ENCODE peak calls at places on chromosomes 6 and 20, in seven cellular contexts. One of them, this sample, is unnamed. For H3K4me1, the result is how much of the 10 kb centered on the place peaks cover.

GRCh38 chr6:165183496-165184140 is 125.8 kb downstream of the C6orf118 start:
- DNase-seq in cardiac muscle cell: no peak
- DNase-seq in lower lobe of right lung: no peak
- DNase-seq in PC-9: no peak
- DNase-seq in ovary: no peak
- DNase-seq in left ventricle myocardium inferior: no peak
- DNase-seq in fibroblast of lung: no peak
- DNase-seq in this sample: no peak

GRCh38 chr20:63498950-63499332 is at the start of gene EEF1A2:
- DNase-seq in cardiac muscle cell: peak
- DNase-seq in lower lobe of right lung: no peak
- DNase-seq in PC-9: no peak
- DNase-seq in ovary: no peak
- DNase-seq in left ventricle myocardium inferior: peak
- DNase-seq in fibroblast of lung: no peak
- DNase-seq in this sample: peak

GRCh38 chr6:138031417-138031816 is 75.8 kb downstream of the PERP start:
- DNase-seq in cardiac muscle cell: no peak
- DNase-seq in lower lobe of right lung: no peak
- DNase-seq in PC-9: no peak
- DNase-seq in ovary: no peak
- DNase-seq in left ventricle myocardium inferior: no peak
- DNase-seq in fibroblast of lung: no peak
- DNase-seq in this sample: no peak

GRCh38 chr6:63307581-63308246 is 12.1 kb downstream of the LGSN start:
- DNase-seq in cardiac muscle cell: peak
- DNase-seq in lower lobe of right lung: no peak
- DNase-seq in PC-9: no peak
- DNase-seq in ovary: no peak
- DNase-seq in left ventricle myocardium inferior: no peak
- DNase-seq in fibroblast of lung: peak
- DNase-seq in this sample: no peak

GRCh38 chr6:113909224-113909856 is 52.2 kb downstream of the MARCKS start:
- DNase-seq in cardiac muscle cell: peak
- DNase-seq in lower lobe of right lung: no peak
- DNase-seq in PC-9: peak
- DNase-seq in ovary: no peak
- DNase-seq in left ventricle myocardium inferior: no peak
- DNase-seq in fibroblast of lung: peak
- DNase-seq in this sample: no peak

GRCh38 chr6:52696418-52696817 is 25.5 kb downstream of the TMEM14A start:
- DNase-seq in cardiac muscle cell: no peak
- DNase-seq in lower lobe of right lung: no peak
- DNase-seq in PC-9: no peak
- DNase-seq in ovary: no peak
- DNase-seq in left ventricle myocardium inferior: no peak
- DNase-seq in fibroblast of lung: no peak
- DNase-seq in this sample: no peak

GRCh38 chr6:30890646-30891449 is 6.5 kb downstream of the DDR1 start:
- DNase-seq in cardiac muscle cell: no peak
- DNase-seq in lower lobe of right lung: no peak
- DNase-seq in PC-9: no peak
- DNase-seq in ovary: peak
- DNase-seq in left ventricle myocardium inferior: no peak
- DNase-seq in fibroblast of lung: no peak
- DNase-seq in this sample: no peak

GRCh38 chr6:50826037-50826761 is 7.5 kb downstream of the TFAP2B start:
- DNase-seq in cardiac muscle cell: no peak
- DNase-seq in lower lobe of right lung: no peak
- DNase-seq in PC-9: no peak
- DNase-seq in ovary: no peak
- DNase-seq in left ventricle myocardium inferior: no peak
- DNase-seq in fibroblast of lung: no peak
- DNase-seq in this sample: no peak

GRCh38 chr6:14824835-14825223 is 421.0 kb upstream of the JARID2 start:
- DNase-seq in cardiac muscle cell: no peak
- DNase-seq in lower lobe of right lung: no peak
- DNase-seq in PC-9: no peak
- DNase-seq in ovary: no peak
- DNase-seq in left ventricle myocardium inferior: no peak
- DNase-seq in fibroblast of lung: no peak
- DNase-seq in this sample: no peak

GRCh38 chr20:32577657-32578056 is 7.5 kb downstream of the NOL4L start:
- DNase-seq in cardiac muscle cell: no peak
- DNase-seq in lower lobe of right lung: no peak
- DNase-seq in PC-9: no peak
- DNase-seq in ovary: no peak
- DNase-seq in left ventricle myocardium inferior: no peak
- DNase-seq in fibroblast of lung: no peak
- DNase-seq in this sample: no peak

DNA sequence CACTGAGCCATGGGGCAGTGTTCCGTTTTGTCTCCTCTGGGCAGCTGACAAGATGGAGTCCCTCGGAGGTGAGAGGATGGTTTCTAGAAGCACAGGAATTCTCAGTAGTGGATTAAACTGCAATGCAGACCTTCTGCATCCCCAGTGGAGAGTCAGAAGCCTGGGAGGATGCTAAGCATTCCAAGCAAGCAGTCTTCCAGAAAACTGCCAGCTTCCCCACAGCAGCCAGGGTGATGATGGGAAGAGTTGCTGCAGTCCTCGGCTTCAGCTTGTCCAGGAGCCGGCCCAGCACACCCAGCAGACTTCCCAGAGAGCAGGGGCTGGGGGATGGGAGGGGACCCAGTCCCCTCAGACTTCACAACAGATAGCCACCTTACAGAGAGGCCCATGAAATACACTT is 163.6 kb downstream of the LY86 start:
- DNase-seq in cardiac muscle cell: peak
- DNase-seq in lower lobe of right lung: no peak
- DNase-seq in PC-9: no peak
- DNase-seq in ovary: no peak
- DNase-seq in left ventricle myocardium inferior: no peak
- DNase-seq in fibroblast of lung: peak
- DNase-seq in this sample: peak
- H3K27ac ChIP-seq in cardiac muscle cell: no peak
- H3K27ac ChIP-seq in lower lobe of right lung: peak
- H3K27ac ChIP-seq in PC-9: no peak
- H3K27ac ChIP-seq in ovary: no peak
- H3K27ac ChIP-seq in left ventricle myocardium inferior: peak
- H3K27ac ChIP-seq in fibroblast of lung: peak
- H3K27ac ChIP-seq in this sample: peak

GRCh38 chr20:57478176-57478575 is 46.8 kb downstream of the CTCFL start:
- DNase-seq in cardiac muscle cell: no peak
- DNase-seq in lower lobe of right lung: no peak
- DNase-seq in PC-9: no peak
- DNase-seq in ovary: no peak
- DNase-seq in left ventricle myocardium inferior: no peak
- DNase-seq in fibroblast of lung: no peak
- DNase-seq in this sample: no peak

GRCh38 chr20:57474816-57475215 is 50.1 kb downstream of the CTCFL start:
- DNase-seq in cardiac muscle cell: no peak
- DNase-seq in lower lobe of right lung: peak
- DNase-seq in PC-9: no peak
- DNase-seq in ovary: peak
- DNase-seq in left ventricle myocardium inferior: no peak
- DNase-seq in fibroblast of lung: no peak
- DNase-seq in this sample: no peak

GRCh38 chr20:57476073-57476526 is 48.8 kb downstream of the CTCFL start:
- DNase-seq in cardiac muscle cell: no peak
- DNase-seq in lower lobe of right lung: no peak
- DNase-seq in PC-9: no peak
- DNase-seq in ovary: peak
- DNase-seq in left ventricle myocardium inferior: no peak
- DNase-seq in fibroblast of lung: no peak
- DNase-seq in this sample: no peak

GRCh38 chr20:57475388-57476072 is 49.4 kb downstream of the CTCFL start:
- DNase-seq in cardiac muscle cell: no peak
- DNase-seq in lower lobe of right lung: no peak
- DNase-seq in PC-9: no peak
- DNase-seq in ovary: peak
- DNase-seq in left ventricle myocardium inferior: no peak
- DNase-seq in fibroblast of lung: no peak
- DNase-seq in this sample: no peak

DNA sequence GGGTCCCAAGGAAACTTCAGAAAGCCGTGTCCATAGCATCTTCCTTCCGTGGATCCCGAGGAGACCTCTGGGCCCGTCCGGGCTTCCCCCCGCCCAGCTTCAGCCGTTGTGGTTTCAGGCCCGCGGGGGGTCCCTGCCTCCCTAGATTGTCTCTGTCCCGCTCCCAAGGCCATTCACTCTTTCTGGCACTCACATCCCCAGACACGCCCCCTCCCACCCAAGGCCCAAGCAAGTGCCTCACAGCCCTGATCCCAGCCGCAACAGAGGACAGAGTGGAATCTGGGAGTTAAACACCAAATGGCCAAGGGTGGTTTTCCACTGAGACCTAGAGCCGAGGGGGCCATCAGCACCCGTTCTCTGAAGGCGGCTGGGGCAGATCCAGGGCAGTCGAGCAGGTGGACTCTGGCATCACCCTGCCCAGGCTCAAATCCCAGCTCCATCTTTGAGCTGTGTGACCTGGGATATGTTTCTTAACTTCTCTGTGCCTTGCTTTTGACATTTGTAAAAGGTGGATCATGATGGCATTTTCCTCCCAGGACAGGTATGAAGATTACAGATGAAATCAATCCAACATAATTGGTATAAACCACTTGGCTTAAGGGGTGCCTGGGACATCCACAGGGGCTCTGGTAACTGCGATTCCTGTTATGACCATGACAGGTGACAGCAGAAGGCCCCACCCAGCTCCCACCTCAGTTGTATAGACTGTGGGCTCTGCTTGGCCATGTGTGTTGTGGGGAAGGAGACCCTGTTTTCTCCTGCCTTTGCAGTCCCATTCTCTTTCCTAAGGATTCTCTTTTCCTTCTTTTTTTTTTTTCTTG is 48.1 kb downstream of the CTCFL start:
- DNase-seq in cardiac muscle cell: no peak
- DNase-seq in lower lobe of right lung: no peak
- DNase-seq in PC-9: no peak
- DNase-seq in ovary: peak
- DNase-seq in left ventricle myocardium inferior: no peak
- DNase-seq in fibroblast of lung: no peak
- DNase-seq in this sample: no peak
- H3K4me1 ChIP-seq in cardiac muscle cell: half or more
- H3K4me1 ChIP-seq in lower lobe of right lung: under half
- H3K4me1 ChIP-seq in PC-9: under half
- H3K4me1 ChIP-seq in ovary: under half
- H3K4me1 ChIP-seq in left ventricle myocardium inferior: under half
- H3K4me1 ChIP-seq in fibroblast of lung: under half
- H3K4me1 ChIP-seq in this sample: under half

GRCh38 chr6:105318660-105319059 is 84.2 kb downstream of the PREP start:
- DNase-seq in cardiac muscle cell: no peak
- DNase-seq in lower lobe of right lung: no peak
- DNase-seq in PC-9: no peak
- DNase-seq in ovary: no peak
- DNase-seq in left ventricle myocardium inferior: no peak
- DNase-seq in fibroblast of lung: peak
- DNase-seq in this sample: no peak
- H3K4me3 ChIP-seq in cardiac muscle cell: no peak
- H3K4me3 ChIP-seq in lower lobe of right lung: no peak
- H3K4me3 ChIP-seq in PC-9: no peak
- H3K4me3 ChIP-seq in ovary: no peak
- H3K4me3 ChIP-seq in left ventricle myocardium inferior: no peak
- H3K4me3 ChIP-seq in fibroblast of lung: no peak
- H3K4me3 ChIP-seq in this sample: no peak

DNA sequence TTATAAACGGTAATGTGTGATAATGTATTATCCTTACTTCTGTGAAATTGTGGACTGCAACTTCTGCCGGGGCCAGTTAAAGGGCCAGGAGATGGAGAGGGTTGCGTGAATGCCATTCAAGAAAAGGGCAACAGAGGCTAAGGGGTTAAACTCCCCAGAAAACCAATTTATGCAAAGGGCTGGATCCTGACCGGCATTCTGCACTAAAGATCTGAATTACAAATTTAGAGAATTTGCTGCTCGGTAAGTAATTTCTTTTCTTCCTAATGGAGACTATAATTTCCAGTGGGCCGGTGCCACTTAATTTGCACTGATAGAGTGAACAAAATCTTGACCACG is 130.1 kb downstream of the BCAS1 start:
- DNase-seq in cardiac muscle cell: no peak
- DNase-seq in lower lobe of right lung: no peak
- DNase-seq in PC-9: no peak
- DNase-seq in ovary: no peak
- DNase-seq in left ventricle myocardium inferior: no peak
- DNase-seq in fibroblast of lung: no peak
- DNase-seq in this sample: no peak
- H3K27ac ChIP-seq in cardiac muscle cell: peak
- H3K27ac ChIP-seq in lower lobe of right lung: peak
- H3K27ac ChIP-seq in PC-9: no peak
- H3K27ac ChIP-seq in ovary: no peak
- H3K27ac ChIP-seq in left ventricle myocardium inferior: peak
- H3K27ac ChIP-seq in fibroblast of lung: peak
- H3K27ac ChIP-seq in this sample: peak